ENCODE peak calls at places on chromosomes 12 and 14, in ten cellular contexts. G is retinal pigment epithelial cell, B is fibroblast of mammary gland, X is endothelial cell, Q is body of pancreas, K is MCF 10A, N is nephron progenitor cell, E is HFFc6, A is natural killer cell, M is neural crest cell. C is an unnamed sample.
A peak's percentile ranks its signal among the peaks of the same experiment; 100 is the strongest.

GRCh38 chr14:103313704-103314103 is 20.3 kb upstream of the EIF5 start:
- DNase-seq in B (no peak), E (no peak), N (no peak), K (peak; percentile 35), G (no peak), Q (no peak), M (no peak), A (no peak), X (no peak), C (no peak)

GRCh38 chr12:44696542-44696941 is 179.6 kb downstream of the NELL2 start:
- DNase-seq in M (no peak), N (no peak), Q (no peak), G (peak; percentile 15), B (peak; percentile 8), X (no peak), E (no peak), K (peak; percentile 11), A (no peak), C (no peak)

GRCh38 chr12:38469689-38470088 is 153.1 kb downstream of the ALG10B start:
- DNase-seq in A (no peak), N (no peak), M (no peak), B (no peak), Q (no peak), E (no peak), X (no peak), K (no peak), G (no peak), C (no peak)

GRCh38 chr12:115998119-115998633 is 279.3 kb downstream of the MED13L start:
- DNase-seq in K (peak; percentile 56), B (peak; percentile 79), M (no peak), Q (peak; percentile 17), N (peak; percentile 20), G (no peak), X (peak; percentile 24), E (peak; percentile 57), A (no peak), C (no peak)

GRCh38 chr14:105072892-105073719 is 7.9 kb upstream of the GPR132 start:
- DNase-seq in G (no peak), B (no peak), E (no peak), X (no peak), K (no peak), A (no peak), M (no peak), N (no peak), Q (no peak), C (no peak)

GRCh38 chr14:66514206-66514605 is 6.3 kb downstream of the GPHN start:
- DNase-seq in Q (no peak), X (no peak), E (no peak), A (no peak), N (no peak), K (peak; percentile 70), B (peak; percentile 67), G (no peak), M (no peak), C (no peak)

GRCh38 chr14:28676481-28676880 is 90.1 kb upstream of the FOXG1 start:
- DNase-seq in X (no peak), Q (no peak), B (peak; percentile 98), A (no peak), M (no peak), G (peak; percentile 62), N (no peak), K (peak; percentile 90), E (no peak), C (no peak)

GRCh38 chr14:75871181-75871880 is 110.5 kb downstream of the TGFB3 start:
- DNase-seq in N (no peak), G (no peak), K (no peak), M (no peak), A (no peak), E (no peak), X (no peak), B (no peak), Q (no peak), C (no peak)

GRCh38 chr12:120742207-120742536 is 16.5 kb downstream of the ACADS start:
- DNase-seq in K (no peak), Q (peak; percentile 89), B (no peak), G (no peak), E (no peak), M (no peak), X (no peak), N (no peak), A (no peak), C (no peak)

GRCh38 chr12:115456946-115457689 is 773.1 kb upstream of the TBX3 start:
- DNase-seq in X (no peak), B (no peak), G (no peak), K (peak; percentile 20), N (peak; percentile 19), M (no peak), E (no peak), A (no peak), Q (no peak), C (no peak)

GRCh38 chr12:6938353-6939186 is 5.0 kb upstream of the RNU7-1 start:
- DNase-seq in M (no peak), B (no peak), N (no peak), A (no peak), E (no peak), G (no peak), Q (no peak), X (no peak), K (no peak), C (peak; percentile 37)

GRCh38 chr12:48165089-48166031 is 8.0 kb upstream of the ASB8 start:
- DNase-seq in N (peak; percentile 36), A (no peak), G (no peak), E (peak; percentile 33), Q (no peak), B (peak; percentile 70), K (peak; percentile 72), X (peak; percentile 55), M (peak; percentile 52), C (no peak)

GRCh38 chr14:55309154-55309553 is 37.9 kb downstream of the FBXO34 start:
- DNase-seq in B (no peak), N (no peak), E (no peak), G (no peak), Q (no peak), A (no peak), K (no peak), M (no peak), X (no peak), C (no peak)

GRCh38 chr14:29913550-29913949 is 14.1 kb downstream of the PRKD1 start:
- DNase-seq in G (no peak), K (no peak), M (no peak), E (no peak), A (no peak), Q (no peak), B (no peak), N (no peak), X (no peak), C (no peak)

GRCh38 chr12:95446511-95446910 is 27.4 kb upstream of the METAP2 start:
- DNase-seq in A (no peak), G (no peak), M (peak; percentile 32), X (peak; percentile 38), K (no peak), E (no peak), B (peak; percentile 47), N (peak; percentile 76), Q (peak; percentile 28), C (peak; percentile 79)

GRCh38 chr14:61341275-61342210 is 20.2 kb downstream of the PRKCH start:
- DNase-seq in A (no peak), B (no peak), G (no peak), N (no peak), Q (no peak), X (no peak), M (no peak), E (no peak), K (no peak), C (no peak)

GRCh38 chr14:63436286-63437098 is 106.7 kb downstream of the PPP2R5E start:
- DNase-seq in K (no peak), Q (no peak), M (no peak), X (no peak), N (no peak), A (no peak), B (no peak), G (no peak), E (no peak), C (no peak)

GRCh38 chr14:57611555-57612075 is 118.0 kb upstream of the CCDC198 start:
- DNase-seq in N (no peak), E (no peak), K (no peak), A (no peak), Q (no peak), X (no peak), G (no peak), M (no peak), B (no peak), C (no peak)

GRCh38 chr14:24241829-24242443 is 487 bp downstream of the TINF2 start:
- DNase-seq in G (peak; percentile 68), E (peak; percentile 87), X (peak; percentile 92), M (peak; percentile 88), Q (peak; percentile 96), B (peak; percentile 86), K (peak; percentile 94), N (peak; percentile 95), A (peak; percentile 92), C (peak; percentile 98)
- TF ChIP-seq CTCF in G (peak; percentile 53), E (peak; percentile 80), X (peak; percentile 63), M (peak; percentile 63), Q (peak; percentile 55), B (peak; percentile 19), K (peak; percentile 37), N (peak; percentile 52), A (peak; percentile 39), C (peak; percentile 78)

GRCh38 chr12:93727195-93727811 is 50.1 kb downstream of the CRADD start:
- DNase-seq in N (no peak), X (no peak), E (no peak), K (no peak), A (no peak), Q (peak; percentile 5), M (no peak), B (no peak), G (no peak), C (no peak)
- TF ChIP-seq CTCF in N (no peak), X (no peak), E (no peak), K (no peak), A (no peak), Q (no peak), M (no peak), B (no peak), G (no peak), C (no peak)

GRCh38 chr14:69803753-69804152 is 6.7 kb upstream of the SLC10A1 start:
- DNase-seq in K (peak; percentile 17), A (no peak), N (no peak), E (no peak), G (no peak), B (no peak), X (no peak), M (no peak), Q (no peak), C (no peak)
- TF ChIP-seq CTCF in K (no peak), A (no peak), N (no peak), E (peak; percentile 62), G (peak; percentile 29), B (peak; percentile 20), X (peak; percentile 63), M (peak; percentile 52), Q (no peak), C (no peak)

GRCh38 chr14:106662947-106663346 is 1136.6 kb downstream of the TMEM121 start:
- DNase-seq in E (no peak), K (no peak), A (no peak), M (no peak), G (no peak), B (no peak), X (no peak), Q (no peak), N (no peak), C (no peak)

GRCh38 chr14:106666341-106666740 is 1140.0 kb downstream of the TMEM121 start:
- DNase-seq in X (no peak), Q (no peak), B (no peak), M (no peak), E (no peak), A (no peak), N (no peak), G (no peak), K (no peak), C (no peak)

GRCh38 chr14:106670006-106670405 is 1143.6 kb downstream of the TMEM121 start:
- DNase-seq in Q (no peak), B (no peak), M (no peak), A (no peak), E (no peak), G (no peak), X (no peak), N (no peak), K (no peak), C (no peak)

GRCh38 chr14:106665814-106666213 is 1139.4 kb downstream of the TMEM121 start:
- DNase-seq in N (no peak), B (no peak), G (no peak), K (no peak), M (no peak), E (no peak), Q (no peak), X (no peak), A (no peak), C (no peak)
- TF ChIP-seq CTCF in N (no peak), B (no peak), G (no peak), K (no peak), M (no peak), E (no peak), Q (no peak), X (no peak), A (peak; percentile 28), C (no peak)

C was measured in left lung.